ENCODE peak calls at places on chromosomes 12 and 14, in five cellular contexts. K, T, E, I and G are unnamed samples.
A peak's percentile ranks its signal among the peaks of the same experiment; 100 is the strongest.

GRCh38 chr12:82817368-82817767 is 130.7 kb downstream of the TMTC2 start:
- DNase-seq in K (no peak), I (no peak), E (peak; percentile 35), T (no peak), G (no peak)

GRCh38 chr12:122205590-122205925 is 2.0 kb downstream of the B3GNT4 start:
- DNase-seq in E (no peak), T (no peak), I (peak; percentile 31), K (no peak), G (no peak)

GRCh38 chr12:6383572-6384498 is at the start of gene LTBR:
- DNase-seq in T (peak; percentile 83), K (peak; percentile 91), E (peak; percentile 89), I (peak; percentile 87), G (peak; percentile 95)

GRCh38 chr12:19969476-19969875 is 398.9 kb upstream of the PDE3A start:
- DNase-seq in T (no peak), I (no peak), E (no peak), K (no peak), G (no peak)

GRCh38 chr14:68733086-68733621 is 59.7 kb downstream of the ZFP36L1 start:
- DNase-seq in E (no peak), K (no peak), I (no peak), T (no peak), G (peak; percentile 94)

GRCh38 chr12:64160718-64161060 is 61.4 kb downstream of the KICS2 start:
- DNase-seq in I (no peak), E (peak; percentile 53), T (no peak), K (no peak), G (no peak)

GRCh38 chr12:25875661-25876060 is 82.8 kb upstream of the RASSF8 start:
- DNase-seq in I (no peak), K (no peak), T (no peak), E (no peak), G (no peak)

GRCh38 chr12:94198872-94199271 is 50.5 kb downstream of the PLXNC1 start:
- DNase-seq in K (no peak), I (no peak), T (no peak), E (no peak), G (peak; percentile 22)

GRCh38 chr12:42873401-42873800 is 283.9 kb upstream of the PRICKLE1 start:
- DNase-seq in K (peak; percentile 57), E (no peak), T (no peak), I (no peak), G (no peak)

GRCh38 chr14:106875503-106875902 is 1349.1 kb downstream of the TMEM121 start:
- DNase-seq in I (no peak), K (no peak), E (no peak), T (no peak), G (peak; percentile 69)

GRCh38 chr12:68915055-68915454 is 17.9 kb downstream of the CPM start:
- DNase-seq in T (no peak), E (no peak), K (no peak), I (no peak), G (no peak)

GRCh38 chr12:28035483-28035882 is 63.0 kb upstream of the PTHLH start:
- DNase-seq in K (peak; percentile 67), I (peak; percentile 68), T (no peak), E (peak; percentile 63), G (peak; percentile 21)

DNA sequence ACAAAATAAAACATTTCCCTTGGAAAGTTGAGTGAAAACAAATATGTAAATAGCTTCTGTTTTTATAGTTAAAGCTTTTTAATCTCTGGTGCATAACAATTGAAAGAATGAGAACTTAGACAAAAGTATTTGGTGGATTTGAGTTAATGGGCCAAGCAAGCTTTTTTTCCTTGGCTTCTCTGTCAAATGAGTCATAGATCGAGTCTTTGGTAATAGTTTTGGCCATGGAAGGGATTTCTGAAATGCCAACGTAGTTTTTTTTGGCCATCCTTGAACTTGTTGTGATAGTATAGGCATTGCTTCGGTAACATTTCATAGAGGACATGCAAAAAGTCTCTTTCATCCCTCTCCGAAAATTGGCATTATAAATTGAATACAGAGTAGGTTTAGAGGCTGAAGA is 34.9 kb downstream of the GPR19 start:
- DNase-seq in T (no peak), I (no peak), K (no peak), E (no peak), G (no peak)
- TF ChIP-seq MYC in T (no peak), I (no peak), K (no peak), E (no peak), G (no peak)

GRCh38 chr12:120235369-120236123 is 30.0 kb downstream of the PXN start:
- DNase-seq in E (peak; percentile 26), K (peak; percentile 47), I (peak; percentile 34), T (no peak), G (no peak)

GRCh38 chr12:120238224-120238616 is 27.3 kb downstream of the PXN start:
- DNase-seq in T (no peak), I (no peak), K (no peak), E (no peak), G (no peak)

GRCh38 chr12:120236124-120236398 is 29.5 kb downstream of the PXN start:
- DNase-seq in E (no peak), K (no peak), T (no peak), I (no peak), G (no peak)

GRCh38 chr12:120231316-120232011 is 30.6 kb upstream of the RPLP0 start:
- DNase-seq in E (peak; percentile 93), T (peak; percentile 53), K (peak; percentile 94), I (peak; percentile 91), G (peak; percentile 99)

DNA sequence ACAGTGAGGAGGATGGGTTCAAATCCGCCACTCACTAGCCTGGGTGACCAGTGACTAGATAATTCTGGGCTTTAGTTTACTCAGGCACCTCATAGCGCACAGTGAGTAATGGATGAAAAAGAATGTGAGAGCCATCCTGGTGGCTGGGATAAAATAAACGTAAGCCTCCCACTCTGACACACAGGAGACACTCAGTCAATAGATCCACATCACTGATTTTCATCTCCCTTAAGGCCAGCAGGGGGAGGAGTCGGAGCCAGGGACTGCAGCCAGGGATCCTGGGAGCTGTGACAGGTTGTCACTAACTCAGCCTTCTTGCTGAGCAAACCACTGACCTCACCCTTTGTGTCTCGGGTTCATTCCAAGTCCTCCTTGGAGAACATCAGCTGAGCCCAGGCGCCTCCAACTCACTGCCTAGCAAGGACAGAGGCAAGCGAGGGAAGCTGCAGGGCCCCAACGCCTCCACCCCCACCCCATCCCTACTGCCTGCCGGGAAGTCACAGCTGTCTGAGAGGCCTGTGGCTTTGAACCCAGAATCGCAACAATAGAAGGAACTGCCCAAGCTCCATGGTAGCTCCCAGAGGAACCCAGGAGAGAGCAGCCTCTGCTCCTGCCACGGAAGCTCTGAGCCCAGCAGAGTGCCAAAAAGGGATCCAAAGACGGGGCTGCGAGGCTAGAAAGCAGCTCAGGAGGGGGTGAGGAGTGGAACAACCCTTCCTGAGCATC is 30.7 kb downstream of the PXN start:
- DNase-seq in T (peak; percentile 85), K (peak; percentile 96), E (peak; percentile 79), I (peak; percentile 88), G (no peak)
- H3K4me3 ChIP-seq in T (no peak overlapping the region), K (peak overlapping the region; percentile 0), E (no peak overlapping the region), I (no peak overlapping the region), G (no peak overlapping the region)

DNA sequence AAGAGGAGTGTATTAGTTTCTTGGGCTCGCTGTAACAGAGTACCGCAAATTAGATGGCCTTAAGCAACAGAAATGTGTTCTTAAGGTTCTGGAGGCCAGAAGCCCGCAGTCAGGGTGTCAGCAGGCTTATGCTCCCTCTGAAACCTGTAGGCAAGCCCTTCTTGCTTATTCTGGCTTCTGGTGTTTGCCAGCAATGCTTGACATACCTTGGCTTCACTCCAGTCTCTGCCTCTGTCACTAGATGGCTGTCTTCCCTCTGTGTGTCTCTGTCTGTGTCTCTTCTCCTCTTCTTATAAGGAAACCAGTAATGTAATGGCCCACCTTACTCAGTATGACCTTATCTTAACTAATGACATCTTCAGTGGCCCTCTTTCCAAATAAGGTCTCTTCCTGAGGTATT is 85.1 kb downstream of the DERA start:
- DNase-seq in K (peak; percentile 20), I (peak; percentile 38), T (no peak), E (peak; percentile 9), G (peak; percentile 19)
- TF ChIP-seq MYC in K (no peak), I (no peak), T (no peak), E (no peak), G (no peak)

GRCh38 chr12:89347325-89347829 is 4.9 kb downstream of the DUSP6 start:
- DNase-seq in T (no peak), K (no peak), I (no peak), E (no peak), G (peak; percentile 53)
- H3K4me3 ChIP-seq in T (no peak overlapping the region), K (no peak overlapping the region), I (no peak overlapping the region), E (no peak overlapping the region), G (peak overlapping the region; percentile 90)

DNA sequence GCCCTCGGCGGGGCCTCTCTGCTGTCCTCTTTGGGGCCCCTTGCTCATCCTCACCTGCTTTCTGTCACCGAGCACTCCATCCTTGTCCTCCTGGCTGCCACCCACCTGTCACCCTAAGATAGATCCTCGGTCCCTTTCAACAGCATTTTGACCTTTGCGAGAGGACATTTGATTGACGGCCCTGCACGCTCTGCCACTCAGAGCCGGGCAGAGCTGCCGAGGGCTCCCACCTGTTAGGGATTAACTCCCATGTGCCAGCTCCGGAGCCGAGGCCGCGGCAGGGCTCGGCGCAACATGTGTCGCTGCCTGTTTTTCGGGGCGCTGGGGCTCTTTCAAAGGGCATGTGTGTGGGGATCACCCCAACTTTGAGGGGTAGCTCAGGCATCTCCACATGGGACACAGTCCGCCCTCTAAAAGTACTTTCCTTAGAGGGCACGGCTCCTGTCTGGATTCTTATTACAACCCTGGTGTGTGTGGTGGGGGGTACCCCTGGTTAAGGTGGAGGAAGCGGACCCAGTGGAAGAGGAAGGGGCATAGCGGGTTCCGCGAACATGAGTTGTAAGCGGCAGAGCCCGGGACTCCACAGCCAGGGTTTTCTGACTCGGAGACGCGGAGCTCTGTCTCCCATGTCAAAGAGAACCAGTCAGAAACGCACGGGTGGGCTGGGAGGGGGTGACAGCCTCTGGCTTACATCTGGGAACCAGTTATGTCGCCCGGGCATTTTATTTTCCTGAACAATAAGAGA is 800 bp upstream of the MEG3 start:
- DNase-seq in T (no peak), K (no peak), E (no peak), I (no peak), G (no peak)
- TF ChIP-seq MYC in T (no peak), K (no peak), E (no peak), I (no peak), G (no peak)